ENCODE peak calls at places on chromosomes 4 and X, in five cellular contexts. I, R, T, D and W are unnamed samples.

GRCh38 chr4:6125103-6125651 is 75.2 kb downstream of the JAKMIP1 start:
- DNase-seq in I (no peak), R (no peak), T (no peak), D (no peak), W (no peak)

GRCh38 chr4:108135549-108136209 is 33.1 kb downstream of the LEF1 start:
- DNase-seq in I (no peak), R (no peak), T (peak), D (no peak), W (no peak)

GRCh38 chr4:101086801-101087586 is 260.3 kb downstream of the PPP3CA start:
- DNase-seq in I (no peak), R (no peak), T (no peak), D (no peak), W (no peak)

GRCh38 chr4:140254656-140255299 is 100.8 kb upstream of the MAML3 start:
- DNase-seq in I (no peak), R (no peak), T (no peak), D (no peak), W (no peak)

GRCh38 chr4:111398906-111399330 is 746.3 kb upstream of the FAM241A start:
- DNase-seq in I (no peak), R (no peak), T (no peak), D (no peak), W (no peak)

GRCh38 chr4:86497131-86497530 is 97.0 kb upstream of the PTPN13 start:
- DNase-seq in I (no peak), R (no peak), T (peak), D (no peak), W (no peak)

GRCh38 chrX:53223955-53224859 is 800 bp downstream of the KDM5C start:
- DNase-seq in I (peak), R (no peak), T (peak), D (peak), W (no peak)

GRCh38 chrX:58025979-58026378 is 115.7 kb upstream of the ZXDA start:
- DNase-seq in I (peak), R (no peak), T (peak), D (peak), W (no peak)

GRCh38 chr4:133683967-133684366 is 517.6 kb downstream of the PABPC4L start:
- DNase-seq in I (no peak), R (no peak), T (no peak), D (no peak), W (no peak)

GRCh38 chr4:172982151-172982590 is 186.4 kb upstream of the GALNT7 start:
- DNase-seq in I (no peak), R (no peak), T (peak), D (peak), W (peak)

GRCh38 chr4:103207673-103208072 is 9.5 kb upstream of the CENPE start:
- DNase-seq in I (no peak), R (no peak), T (peak), D (no peak), W (no peak)

GRCh38 chr4:105921301-105921700 is 26.0 kb downstream of the NPNT start:
- DNase-seq in I (no peak), R (no peak), T (no peak), D (no peak), W (no peak)

GRCh38 chrX:136635235-136635634 is 12.7 kb upstream of the CD40LG start:
- DNase-seq in I (no peak), R (no peak), T (no peak), D (no peak), W (no peak)

GRCh38 chr4:1338752-1339414 is 8.1 kb upstream of the UVSSA start:
- DNase-seq in I (no peak), R (no peak), T (no peak), D (no peak), W (no peak)

GRCh38 chrX:49276671-49277519 is 7.3 kb downstream of the PPP1R3F start:
- DNase-seq in I (no peak), R (no peak), T (no peak), D (no peak), W (no peak)

GRCh38 chrX:19805054-19805690 is 82.2 kb downstream of the SH3KBP1 start:
- DNase-seq in I (no peak), R (no peak), T (no peak), D (no peak), W (no peak)

GRCh38 chr4:108502366-108502765 is 118.0 kb upstream of the RPL34 start:
- DNase-seq in I (no peak), R (no peak), T (peak), D (no peak), W (no peak)

GRCh38 chr4:172035573-172035972 is 222.4 kb downstream of the GALNTL6 start:
- DNase-seq in I (no peak), R (no peak), T (no peak), D (no peak), W (no peak)

GRCh38 chrX:148609766-148610698 is 109.6 kb downstream of the AFF2 start:
- DNase-seq in I (no peak), R (no peak), T (peak), D (no peak), W (no peak)

GRCh38 chr4:8205749-8206611 is 6.9 kb downstream of the SH3TC1 start:
- DNase-seq in I (no peak), R (no peak), T (peak), D (no peak), W (no peak)

GRCh38 chr4:24850669-24851068 is 55.3 kb downstream of the SOD3 start:
- DNase-seq in I (no peak), R (no peak), T (peak), D (no peak), W (peak)

GRCh38 chr4:169492436-169493163 is 119.8 kb downstream of the NEK1 start:
- DNase-seq in I (no peak), R (no peak), T (peak), D (peak), W (peak)

GRCh38 chrX:48045410-48046311 is 25.8 kb downstream of the ZNF630 start:
- DNase-seq in I (peak), R (peak), T (peak), D (no peak), W (peak)

GRCh38 chrX:581066-581465 is 49.5 kb upstream of the SHOX start:
- DNase-seq in I (no peak), R (no peak), T (no peak), D (no peak), W (no peak)

DNA sequence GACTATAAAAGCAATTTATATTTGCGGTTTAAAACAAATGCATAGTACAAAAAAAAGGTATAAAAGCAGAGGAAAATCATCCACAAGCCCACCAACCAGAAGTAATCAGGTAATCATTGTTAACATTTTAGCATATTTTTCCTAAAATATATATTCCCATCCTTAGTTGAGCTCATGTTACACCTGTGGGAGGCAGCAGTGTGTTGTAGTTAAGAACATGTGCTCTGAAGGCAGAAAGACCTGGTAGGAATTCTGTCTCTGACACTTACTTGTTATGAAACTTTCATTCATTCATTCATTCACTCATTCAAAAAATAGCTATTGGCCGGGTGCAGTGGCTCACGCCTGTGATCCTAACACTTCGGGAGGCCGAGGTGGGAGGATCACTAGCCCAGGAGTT is 15.4 kb upstream of the CDKL5 start:
- DNase-seq in I (no peak), R (no peak), T (no peak), D (peak), W (no peak)
- TF ChIP-seq CTCF in I (no peak), R (no peak), T (peak), D (peak), W (no peak)

GRCh38 chr4:26120098-26120795 is 200.6 kb upstream of the RBPJ start:
- DNase-seq in I (no peak), R (no peak), T (no peak), D (no peak), W (no peak)
- H3K4me3 ChIP-seq in I (no peak), R (no peak), T (no peak), D (no peak), W (no peak)

DNA sequence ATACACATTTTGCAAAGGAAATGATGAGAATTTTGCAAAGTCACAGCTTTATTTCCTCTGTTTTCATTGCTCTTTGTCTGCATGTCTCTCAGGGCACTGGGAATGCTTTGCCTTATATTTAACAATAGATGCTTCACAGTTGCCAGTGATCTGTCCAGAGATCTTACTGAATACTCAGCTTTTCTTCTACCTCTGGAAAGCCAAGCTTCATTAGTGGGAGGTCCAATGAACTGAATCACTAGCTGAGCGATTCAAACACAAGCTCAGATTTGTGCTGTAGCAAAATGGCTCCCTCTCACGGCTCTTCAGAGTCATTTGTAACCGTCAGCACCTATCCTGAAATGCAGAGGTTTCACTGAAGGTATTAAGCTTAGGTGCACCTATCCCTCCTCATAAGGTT is 138.9 kb downstream of the DCLK2 start:
- DNase-seq in I (no peak), R (no peak), T (peak), D (no peak), W (no peak)
- TF ChIP-seq CTCF in I (no peak), R (no peak), T (peak), D (peak), W (peak)

GRCh38 chr4:76741663-76742020 is 156.3 kb downstream of the SOWAHB start:
- DNase-seq in I (no peak), R (no peak), T (no peak), D (no peak), W (no peak)
- H3K4me3 ChIP-seq in I (no peak), R (no peak), T (no peak), D (no peak), W (no peak)

DNA sequence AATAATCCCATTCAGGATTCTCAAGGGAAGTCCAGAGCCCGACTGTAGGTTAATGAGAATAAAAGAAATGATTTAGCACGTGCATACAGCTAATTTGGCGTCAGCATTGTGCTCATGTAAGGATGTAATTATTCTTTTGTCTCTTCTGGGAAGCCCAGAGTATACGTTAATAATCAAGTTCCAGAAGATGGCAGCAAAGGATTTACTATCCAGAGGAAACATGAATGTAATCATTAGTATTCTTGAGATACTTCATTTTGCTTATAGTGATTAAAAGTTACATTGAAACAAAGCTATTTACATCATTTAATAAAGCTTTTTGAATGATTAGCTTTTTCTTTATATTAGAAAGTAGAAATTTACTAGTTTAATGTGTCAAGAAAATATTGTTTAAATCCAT is 27.1 kb upstream of the MAP9 start:
- DNase-seq in I (no peak), R (no peak), T (peak), D (peak), W (peak)
- TF ChIP-seq CTCF in I (no peak), R (no peak), T (no peak), D (peak), W (no peak)

GRCh38 chr4:26992657-26993361 is 132.2 kb downstream of the STIM2 start:
- DNase-seq in I (peak), R (no peak), T (peak), D (no peak), W (no peak)
- H3K4me3 ChIP-seq in I (no peak), R (no peak), T (no peak), D (no peak), W (no peak)

GRCh38 chr4:99457676-99458075 is 22.5 kb upstream of the ADH7 start:
- DNase-seq in I (no peak), R (no peak), T (peak), D (no peak), W (no peak)

GRCh38 chr4:99458911-99459447 is 23.8 kb upstream of the ADH7 start:
- DNase-seq in I (no peak), R (no peak), T (peak), D (no peak), W (no peak)

GRCh38 chr4:99459546-99460042 is 24.5 kb upstream of the ADH7 start:
- DNase-seq in I (no peak), R (no peak), T (no peak), D (no peak), W (no peak)

GRCh38 chr4:99461623-99462401 is 26.7 kb upstream of the ADH7 start:
- DNase-seq in I (no peak), R (no peak), T (no peak), D (no peak), W (no peak)

GRCh38 chr4:99457270-99457669 is 22.1 kb upstream of the ADH7 start:
- DNase-seq in I (no peak), R (no peak), T (no peak), D (no peak), W (no peak)
- TF ChIP-seq CTCF in I (no peak), R (no peak), T (no peak), D (no peak), W (peak)